ENCODE peak calls at places on chromosomes 4 and X, in eight cellular contexts. K is neural progenitor cell, W is glutamatergic neuron, I is iris pigment epithelial cell, P is occipital lobe, X is HuH-7.5, R is activated gamma-delta T cell treated with Interleukin-2 at 50 U/mL for 16 hours, G is Kasumi-1. M is an unnamed sample.

GRCh38 chr4:24105183-24106039 is 215.6 kb upstream of the PPARGC1A start:
- DNase-seq in K (no peak), W (no peak), I (peak), P (peak), X (no peak), R (no peak), G (no peak), M (no peak)

GRCh38 chr4:152187693-152188092 is 348.2 kb downstream of the FBXW7 start:
- DNase-seq in K (no peak), W (no peak), I (no peak), P (no peak), X (no peak), R (no peak), G (no peak), M (no peak)

GRCh38 chr4:184111433-184111832 is 106.2 kb downstream of the ENPP6 start:
- DNase-seq in K (no peak), W (no peak), I (no peak), P (no peak), X (no peak), R (no peak), G (no peak), M (no peak)

GRCh38 chr4:123034023-123034422 is 111.6 kb upstream of the NUDT6 start:
- DNase-seq in K (no peak), W (no peak), I (no peak), P (no peak), X (no peak), R (no peak), G (no peak), M (no peak)

GRCh38 chr4:101218346-101218745 is 129.0 kb downstream of the PPP3CA start:
- DNase-seq in K (no peak), W (no peak), I (no peak), P (no peak), X (no peak), R (no peak), G (no peak), M (no peak)

GRCh38 chrX:40094900-40095587 is 2.7 kb downstream of the BCOR start:
- DNase-seq in K (peak), W (no peak), I (no peak), P (no peak), X (no peak), R (no peak), G (no peak), M (no peak)

GRCh38 chrX:119121341-119121740 is 6.3 kb downstream of the KIAA1210 start:
- DNase-seq in K (no peak), W (no peak), I (peak), P (no peak), X (no peak), R (no peak), G (no peak), M (no peak)

GRCh38 chr4:33649015-33649414 is 2595.3 kb downstream of the ARAP2 start:
- DNase-seq in K (peak), W (no peak), I (peak), P (no peak), X (no peak), R (no peak), G (peak), M (no peak)

GRCh38 chrX:39670281-39670680 is 427.5 kb downstream of the BCOR start:
- DNase-seq in K (no peak), W (no peak), I (peak), P (no peak), X (no peak), R (no peak), G (no peak), M (no peak)

GRCh38 chr4:66568431-66568830 is 898.1 kb upstream of the EPHA5 start:
- DNase-seq in K (no peak), W (no peak), I (no peak), P (no peak), X (no peak), R (no peak), G (no peak), M (no peak)

GRCh38 chrX:136541294-136541693 is 9.3 kb downstream of the VGLL1 start:
- DNase-seq in K (no peak), W (no peak), I (no peak), P (no peak), X (no peak), R (no peak), G (no peak), M (no peak)

GRCh38 chr4:145939241-145939640 is 618 bp upstream of the ZNF827 start:
- DNase-seq in K (no peak), W (no peak), I (peak), P (no peak), X (no peak), R (no peak), G (no peak), M (no peak)

GRCh38 chr4:154018659-154019058 is 229.8 kb upstream of the SFRP2 start:
- DNase-seq in K (peak), W (no peak), I (no peak), P (no peak), X (no peak), R (no peak), G (peak), M (no peak)

GRCh38 chr4:76208005-76208765 is 5.4 kb downstream of the SCARB2 start:
- DNase-seq in K (no peak), W (no peak), I (peak), P (peak), X (no peak), R (no peak), G (peak), M (peak)

GRCh38 chrX:78102100-78102499 is 1.9 kb upstream of the PGK1 start:
- DNase-seq in K (no peak), W (no peak), I (no peak), P (no peak), X (no peak), R (no peak), G (no peak), M (no peak)

GRCh38 chr4:163544407-163545038 is 50.0 kb downstream of the TMA16 start:
- DNase-seq in K (peak), W (peak), I (peak), P (peak), X (peak), R (peak), G (peak), M (peak)